ENCODE peak calls at places on chromosomes 7 and 10, in five cellular contexts. S is NT2/D1, F is mesendoderm, P is pancreas, Q is A549. G is an unnamed sample.
A peak's percentile ranks its signal among the peaks of the same experiment; 100 is the strongest.

GRCh38 chr10:75034131-75034512 is 77.3 kb upstream of the SAMD8 start:
- DNase-seq in S (no peak), F (no peak), P (no peak), Q (no peak), G (no peak)

GRCh38 chr10:5679606-5680005 is 5.0 kb upstream of the TASOR2 start:
- DNase-seq in S (no peak), F (no peak), P (no peak), Q (no peak), G (no peak)

GRCh38 chr10:118342638-118343020 is 505 bp upstream of the FAM204A start:
- DNase-seq in S (no peak), F (peak; percentile 26), P (no peak), Q (no peak), G (no peak)

GRCh38 chr7:44678096-44678467 is 70.6 kb upstream of the ZMIZ2 start:
- DNase-seq in S (no peak), F (peak; percentile 13), P (no peak), Q (no peak), G (no peak)

GRCh38 chr10:123241391-123242141 is 87.4 kb downstream of the BUB3 start:
- DNase-seq in S (no peak), F (no peak), P (no peak), Q (no peak), G (no peak)

GRCh38 chr10:121899727-121900126 is 28.1 kb downstream of the ATE1 start:
- DNase-seq in S (no peak), F (no peak), P (peak; percentile 33), Q (no peak), G (no peak)

GRCh38 chr10:49735848-49736563 is 26.1 kb downstream of the OGDHL start:
- DNase-seq in S (no peak), F (no peak), P (no peak), Q (no peak), G (no peak)

GRCh38 chr10:11663763-11664555 is 52.5 kb upstream of the USP6NL start:
- DNase-seq in S (no peak), F (no peak), P (no peak), Q (no peak), G (no peak)

GRCh38 chr10:13795653-13796555 is 209.1 kb downstream of the PRPF18 start:
- DNase-seq in S (no peak), F (no peak), P (no peak), Q (no peak), G (no peak)

GRCh38 chr10:15427836-15428414 is 56.8 kb upstream of the FAM171A1 start:
- DNase-seq in S (peak; percentile 33), F (peak; percentile 71), P (no peak), Q (no peak), G (no peak)

GRCh38 chr7:94669773-94670495 is 14.0 kb upstream of the SGCE start:
- DNase-seq in S (no peak), F (no peak), P (no peak), Q (no peak), G (no peak)

GRCh38 chr7:6375346-6376101 is 72.2 kb downstream of the DAGLB start:
- DNase-seq in S (no peak), F (no peak), P (no peak), Q (no peak), G (no peak)

GRCh38 chr10:124217031-124217430 is 123.6 kb upstream of the CHST15 start:
- DNase-seq in S (no peak), F (no peak), P (no peak), Q (no peak), G (no peak)

GRCh38 chr7:108448777-108449576 is 7.3 kb downstream of the NRCAM start:
- DNase-seq in S (no peak), F (no peak), P (no peak), Q (no peak), G (no peak)

GRCh38 chr10:117005454-117006055 is 568 bp upstream of the SHTN1 start:
- DNase-seq in S (no peak), F (peak; percentile 64), P (no peak), Q (peak; percentile 55), G (no peak)

GRCh38 chr7:85185355-85186082 is 1.3 kb downstream of the SEMA3D start:
- DNase-seq in S (peak; percentile 33), F (peak; percentile 80), P (peak; percentile 18), Q (peak; percentile 9), G (no peak)
- H3K4me3 ChIP-seq in S (peak overlapping the region; percentile 72), F (peak overlapping the region; percentile 66), P (peak overlapping the region; percentile 32), Q (peak overlapping the region; percentile 52), G (peak overlapping the region; percentile 61)

GRCh38 chr7:69399038-69399800 is 199.1 kb upstream of the AUTS2 start:
- DNase-seq in S (peak; percentile 55), F (peak; percentile 95), P (no peak), Q (peak; percentile 53), G (no peak)

GRCh38 chr7:69389220-69389619 is 209.1 kb upstream of the AUTS2 start:
- DNase-seq in S (no peak), F (no peak), P (no peak), Q (no peak), G (no peak)

DNA sequence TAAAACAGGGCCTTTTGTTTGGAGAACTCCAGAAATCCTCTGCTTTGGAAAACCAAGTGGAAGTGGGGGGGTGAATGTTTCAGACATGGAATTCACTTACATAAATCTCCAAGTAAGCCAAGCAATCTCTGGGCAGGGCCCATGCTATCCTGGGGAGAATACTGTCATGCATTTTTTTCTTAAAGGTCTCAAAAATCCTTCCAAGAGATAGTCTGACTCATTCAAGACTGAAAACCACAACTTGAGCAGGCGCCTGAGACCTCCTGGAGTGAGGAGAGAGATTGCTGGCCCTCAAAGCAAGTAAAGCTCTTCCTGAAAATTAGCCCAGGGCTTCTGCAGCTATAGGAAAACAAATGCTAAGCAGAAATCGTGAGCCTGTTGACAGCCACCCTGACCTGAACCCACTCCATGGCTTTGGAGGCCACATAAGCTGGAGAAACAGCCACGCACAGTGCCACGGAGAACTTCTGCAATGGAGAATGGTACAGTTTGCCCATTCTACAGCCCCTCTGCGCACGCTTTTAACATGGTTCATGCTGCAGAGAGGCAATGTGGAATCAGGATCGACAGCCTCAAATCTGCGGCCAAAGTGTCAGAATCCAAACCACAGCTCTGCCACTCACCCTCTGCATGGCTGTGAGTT is 203.1 kb upstream of the AUTS2 start:
- DNase-seq in S (peak; percentile 50), F (peak; percentile 88), P (no peak), Q (no peak), G (no peak)
- H3K4me3 ChIP-seq in S (no peak overlapping the region), F (no peak overlapping the region), P (no peak overlapping the region), Q (no peak overlapping the region), G (no peak overlapping the region)

GRCh38 chr7:157001920-157002818 is 8.3 kb downstream of the MNX1 start:
- DNase-seq in S (no peak), F (no peak), P (no peak), Q (no peak), G (no peak)

GRCh38 chr7:157004839-157005455 is 5.5 kb downstream of the MNX1 start:
- DNase-seq in S (no peak), F (no peak), P (no peak), Q (no peak), G (no peak)

GRCh38 chr7:157002819-157003421 is 7.5 kb downstream of the MNX1 start:
- DNase-seq in S (no peak), F (peak; percentile 66), P (no peak), Q (no peak), G (no peak)

GRCh38 chr7:157004050-157004838 is 6.2 kb downstream of the MNX1 start:
- DNase-seq in S (no peak), F (peak; percentile 72), P (no peak), Q (no peak), G (no peak)

DNA sequence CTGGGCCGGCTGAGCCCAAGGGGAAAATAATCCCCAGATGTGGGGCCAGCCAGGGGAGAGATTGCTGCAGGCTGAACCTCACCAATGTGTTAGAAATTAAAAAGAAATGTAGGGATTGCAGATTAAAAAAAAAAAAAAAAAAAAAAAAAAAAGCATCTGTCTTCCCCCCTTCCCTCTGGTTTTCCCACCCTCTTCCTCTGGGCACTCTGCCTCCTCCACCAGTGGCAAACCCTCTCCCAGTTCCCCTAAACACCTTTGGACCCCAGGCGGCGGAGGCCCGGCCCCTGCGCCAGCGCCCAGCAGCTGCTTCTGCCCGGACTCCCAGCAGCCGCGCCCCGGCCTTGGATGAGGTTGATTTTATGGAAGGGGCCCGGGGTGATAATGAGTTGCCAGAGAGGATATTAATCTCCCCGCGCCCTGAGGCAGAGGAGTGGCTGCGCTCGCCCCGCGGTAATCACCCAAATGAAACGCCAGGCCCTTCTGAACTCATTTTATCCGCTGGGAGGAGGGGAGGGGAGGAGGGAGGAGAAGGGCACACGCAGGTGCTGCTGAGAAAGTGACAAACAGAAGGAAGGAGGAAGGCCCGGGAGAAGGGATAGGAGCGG is 6.9 kb downstream of the MNX1 start:
- DNase-seq in S (no peak), F (peak; percentile 81), P (no peak), Q (no peak), G (no peak)
- H3K4me3 ChIP-seq in S (no peak overlapping the region), F (no peak overlapping the region), P (peak overlapping the region; percentile 84), Q (no peak overlapping the region), G (no peak overlapping the region)

GRCh38 chr7:25779002-25779546 is 372.9 kb upstream of the NFE2L3 start:
- DNase-seq in S (no peak), F (no peak), P (no peak), Q (no peak), G (no peak)

GRCh38 chr7:25775999-25776736 is 375.8 kb upstream of the NFE2L3 start:
- DNase-seq in S (no peak), F (no peak), P (no peak), Q (no peak), G (no peak)

GRCh38 chr7:25775570-25775969 is 376.4 kb upstream of the NFE2L3 start:
- DNase-seq in S (no peak), F (no peak), P (no peak), Q (no peak), G (no peak)

GRCh38 chr7:25776737-25777109 is 375.3 kb upstream of the NFE2L3 start:
- DNase-seq in S (no peak), F (no peak), P (no peak), Q (no peak), G (no peak)

GRCh38 chr7:25777969-25778767 is 373.8 kb upstream of the NFE2L3 start:
- DNase-seq in S (no peak), F (no peak), P (no peak), Q (no peak), G (no peak)
- H3K4me3 ChIP-seq in S (no peak overlapping the region), F (no peak overlapping the region), P (no peak overlapping the region), Q (no peak overlapping the region), G (no peak overlapping the region)

GRCh38 chr7:1662767-1663166 is 7.3 kb upstream of the ELFN1 start:
- DNase-seq in S (no peak), F (no peak), P (no peak), Q (no peak), G (no peak)

GRCh38 chr7:1663243-1663642 is 6.8 kb upstream of the ELFN1 start:
- DNase-seq in S (no peak), F (no peak), P (no peak), Q (no peak), G (no peak)

GRCh38 chr7:1665721-1666250 is 4.3 kb upstream of the ELFN1 start:
- DNase-seq in S (no peak), F (no peak), P (no peak), Q (no peak), G (no peak)

GRCh38 chr7:1664711-1665591 is 5.1 kb upstream of the ELFN1 start:
- DNase-seq in S (peak; percentile 78), F (peak; percentile 69), P (peak; percentile 66), Q (peak; percentile 91), G (no peak)

GRCh38 chr7:1663857-1664651 is 6.0 kb upstream of the ELFN1 start:
- DNase-seq in S (no peak), F (peak; percentile 52), P (peak; percentile 21), Q (no peak), G (no peak)
- H3K4me3 ChIP-seq in S (peak overlapping the region; percentile 63), F (no peak overlapping the region), P (no peak overlapping the region), Q (peak overlapping the region; percentile 55), G (no peak overlapping the region)

G was measured in epithelial cell of proximal tubule.